ENCODE peak calls at places on chromosome 3, in seven cellular contexts. One of them, this sample, is unnamed.

GRCh38 chr3:186361612-186362408 is at the start of gene DGKG:
- DNase-seq in A549: peak; percentile 8
- DNase-seq in ovary: peak; percentile 24
- DNase-seq in SK-N-SH: peak; percentile 90
- DNase-seq in upper lobe of left lung: peak; percentile 93
- DNase-seq in stomach: peak; percentile 58
- DNase-seq in GM12878: no peak
- DNase-seq in this sample: no peak

GRCh38 chr3:192921793-192922192 is 4.1 kb upstream of the MB21D2 start:
- DNase-seq in A549: no peak
- DNase-seq in ovary: no peak
- DNase-seq in SK-N-SH: no peak
- DNase-seq in upper lobe of left lung: no peak
- DNase-seq in stomach: no peak
- DNase-seq in GM12878: no peak
- DNase-seq in this sample: no peak

GRCh38 chr3:113249111-113249510 is 37.8 kb downstream of the BOC start:
- DNase-seq in A549: peak; percentile 8
- DNase-seq in ovary: no peak
- DNase-seq in SK-N-SH: peak; percentile 60
- DNase-seq in upper lobe of left lung: no peak
- DNase-seq in stomach: no peak
- DNase-seq in GM12878: no peak
- DNase-seq in this sample: no peak

GRCh38 chr3:120459196-120459595 is 8.4 kb upstream of the FSTL1 start:
- DNase-seq in A549: no peak
- DNase-seq in ovary: no peak
- DNase-seq in SK-N-SH: no peak
- DNase-seq in upper lobe of left lung: no peak
- DNase-seq in stomach: no peak
- DNase-seq in GM12878: no peak
- DNase-seq in this sample: no peak

GRCh38 chr3:67790043-67790442 is 135.6 kb upstream of the SUCLG2 start:
- DNase-seq in A549: peak; percentile 49
- DNase-seq in ovary: no peak
- DNase-seq in SK-N-SH: peak; percentile 56
- DNase-seq in upper lobe of left lung: no peak
- DNase-seq in stomach: peak; percentile 52
- DNase-seq in GM12878: peak; percentile 27
- DNase-seq in this sample: no peak

GRCh38 chr3:61493339-61493738 is 68.0 kb upstream of the PTPRG start:
- DNase-seq in A549: no peak
- DNase-seq in ovary: no peak
- DNase-seq in SK-N-SH: no peak
- DNase-seq in upper lobe of left lung: no peak
- DNase-seq in stomach: no peak
- DNase-seq in GM12878: no peak
- DNase-seq in this sample: no peak

GRCh38 chr3:14411988-14412387 is 9.6 kb downstream of the SLC6A6 start:
- DNase-seq in A549: peak; percentile 59
- DNase-seq in ovary: no peak
- DNase-seq in SK-N-SH: no peak
- DNase-seq in upper lobe of left lung: no peak
- DNase-seq in stomach: no peak
- DNase-seq in GM12878: no peak
- DNase-seq in this sample: no peak

GRCh38 chr3:42117175-42118008 is 26.2 kb downstream of the TRAK1 start:
- DNase-seq in A549: peak; percentile 29
- DNase-seq in ovary: peak; percentile 43
- DNase-seq in SK-N-SH: peak; percentile 39
- DNase-seq in upper lobe of left lung: peak; percentile 38
- DNase-seq in stomach: peak; percentile 68
- DNase-seq in GM12878: no peak
- DNase-seq in this sample: no peak

GRCh38 chr3:78255403-78255802 is 1215.5 kb downstream of the ROBO2 start:
- DNase-seq in A549: no peak
- DNase-seq in ovary: no peak
- DNase-seq in SK-N-SH: peak; percentile 40
- DNase-seq in upper lobe of left lung: no peak
- DNase-seq in stomach: no peak
- DNase-seq in GM12878: no peak
- DNase-seq in this sample: no peak

GRCh38 chr3:71120012-71120411 is 463.5 kb downstream of the FOXP1 start:
- DNase-seq in A549: peak; percentile 53
- DNase-seq in ovary: no peak
- DNase-seq in SK-N-SH: no peak
- DNase-seq in upper lobe of left lung: no peak
- DNase-seq in stomach: no peak
- DNase-seq in GM12878: no peak
- DNase-seq in this sample: no peak

GRCh38 chr3:150254199-150254786 is 153.8 kb upstream of the TSC22D2 start:
- DNase-seq in A549: no peak
- DNase-seq in ovary: no peak
- DNase-seq in SK-N-SH: no peak
- DNase-seq in upper lobe of left lung: no peak
- DNase-seq in stomach: no peak
- DNase-seq in GM12878: no peak
- DNase-seq in this sample: no peak

GRCh38 chr3:28575100-28575747 is 226.6 kb upstream of the AZI2 start:
- DNase-seq in A549: no peak
- DNase-seq in ovary: peak; percentile 20
- DNase-seq in SK-N-SH: peak; percentile 77
- DNase-seq in upper lobe of left lung: peak; percentile 84
- DNase-seq in stomach: peak; percentile 26
- DNase-seq in GM12878: no peak
- DNase-seq in this sample: no peak

GRCh38 chr3:53130179-53131135 is at the start of gene RFT1:
- DNase-seq in A549: peak; percentile 94
- DNase-seq in ovary: peak; percentile 98
- DNase-seq in SK-N-SH: peak; percentile 90
- DNase-seq in upper lobe of left lung: peak; percentile 96
- DNase-seq in stomach: peak; percentile 100
- DNase-seq in GM12878: peak; percentile 73
- DNase-seq in this sample: peak; percentile 100
- TF ChIP-seq EP300 in A549: no peak
- TF ChIP-seq EP300 in ovary: peak; percentile 24
- TF ChIP-seq EP300 in SK-N-SH: no peak
- TF ChIP-seq EP300 in upper lobe of left lung: no peak
- TF ChIP-seq EP300 in stomach: no peak
- TF ChIP-seq EP300 in GM12878: no peak
- TF ChIP-seq EP300 in this sample: no peak

GRCh38 chr3:171428321-171428787 is 31.9 kb downstream of the TNIK start:
- DNase-seq in A549: no peak
- DNase-seq in ovary: no peak
- DNase-seq in SK-N-SH: no peak
- DNase-seq in upper lobe of left lung: no peak
- DNase-seq in stomach: no peak
- DNase-seq in GM12878: no peak
- DNase-seq in this sample: no peak
- TF ChIP-seq EP300 in A549: no peak
- TF ChIP-seq EP300 in ovary: no peak
- TF ChIP-seq EP300 in SK-N-SH: no peak
- TF ChIP-seq EP300 in upper lobe of left lung: no peak
- TF ChIP-seq EP300 in stomach: no peak
- TF ChIP-seq EP300 in GM12878: no peak
- TF ChIP-seq EP300 in this sample: no peak

GRCh38 chr3:136804164-136804563 is 14.8 kb upstream of the SLC35G2 start:
- DNase-seq in A549: no peak
- DNase-seq in ovary: no peak
- DNase-seq in SK-N-SH: no peak
- DNase-seq in upper lobe of left lung: no peak
- DNase-seq in stomach: no peak
- DNase-seq in GM12878: no peak
- DNase-seq in this sample: no peak

GRCh38 chr3:136804813-136805212 is 14.1 kb upstream of the SLC35G2 start:
- DNase-seq in A549: no peak
- DNase-seq in ovary: no peak
- DNase-seq in SK-N-SH: no peak
- DNase-seq in upper lobe of left lung: no peak
- DNase-seq in stomach: no peak
- DNase-seq in GM12878: no peak
- DNase-seq in this sample: no peak

GRCh38 chr3:136805795-136806194 is 13.1 kb upstream of the SLC35G2 start:
- DNase-seq in A549: no peak
- DNase-seq in ovary: no peak
- DNase-seq in SK-N-SH: no peak
- DNase-seq in upper lobe of left lung: no peak
- DNase-seq in stomach: no peak
- DNase-seq in GM12878: no peak
- DNase-seq in this sample: no peak

DNA sequence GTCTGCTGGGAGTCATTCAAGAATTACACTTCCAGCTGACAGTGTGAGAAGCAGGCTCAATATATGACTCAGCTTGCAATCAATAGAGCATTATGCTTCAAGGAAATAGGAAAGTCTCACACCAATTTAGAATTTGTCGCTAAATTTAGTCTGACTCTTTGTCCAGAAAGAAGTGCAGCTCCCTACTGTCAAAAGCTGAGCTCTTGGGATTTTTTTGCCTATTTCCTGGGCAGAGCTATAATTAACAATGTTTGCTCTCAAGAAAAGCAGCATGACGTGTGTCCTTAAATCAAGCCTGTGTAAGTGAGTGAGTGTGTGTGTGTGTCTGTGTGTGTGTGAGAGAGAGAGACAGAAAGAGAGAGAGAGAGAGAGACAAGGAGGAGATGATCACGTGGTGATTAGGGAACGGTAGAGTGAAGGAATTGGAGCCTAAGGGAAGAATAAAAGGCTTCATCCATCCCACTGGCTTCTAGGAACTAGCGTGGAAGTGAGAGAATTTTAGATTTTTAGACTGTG is 16.4 kb upstream of the SLC35G2 start:
- DNase-seq in A549: no peak
- DNase-seq in ovary: no peak
- DNase-seq in SK-N-SH: no peak
- DNase-seq in upper lobe of left lung: no peak
- DNase-seq in stomach: no peak
- DNase-seq in GM12878: no peak
- DNase-seq in this sample: no peak
- TF ChIP-seq EP300 in A549: no peak
- TF ChIP-seq EP300 in ovary: no peak
- TF ChIP-seq EP300 in SK-N-SH: no peak
- TF ChIP-seq EP300 in upper lobe of left lung: no peak
- TF ChIP-seq EP300 in stomach: no peak
- TF ChIP-seq EP300 in GM12878: no peak
- TF ChIP-seq EP300 in this sample: no peak

DNA sequence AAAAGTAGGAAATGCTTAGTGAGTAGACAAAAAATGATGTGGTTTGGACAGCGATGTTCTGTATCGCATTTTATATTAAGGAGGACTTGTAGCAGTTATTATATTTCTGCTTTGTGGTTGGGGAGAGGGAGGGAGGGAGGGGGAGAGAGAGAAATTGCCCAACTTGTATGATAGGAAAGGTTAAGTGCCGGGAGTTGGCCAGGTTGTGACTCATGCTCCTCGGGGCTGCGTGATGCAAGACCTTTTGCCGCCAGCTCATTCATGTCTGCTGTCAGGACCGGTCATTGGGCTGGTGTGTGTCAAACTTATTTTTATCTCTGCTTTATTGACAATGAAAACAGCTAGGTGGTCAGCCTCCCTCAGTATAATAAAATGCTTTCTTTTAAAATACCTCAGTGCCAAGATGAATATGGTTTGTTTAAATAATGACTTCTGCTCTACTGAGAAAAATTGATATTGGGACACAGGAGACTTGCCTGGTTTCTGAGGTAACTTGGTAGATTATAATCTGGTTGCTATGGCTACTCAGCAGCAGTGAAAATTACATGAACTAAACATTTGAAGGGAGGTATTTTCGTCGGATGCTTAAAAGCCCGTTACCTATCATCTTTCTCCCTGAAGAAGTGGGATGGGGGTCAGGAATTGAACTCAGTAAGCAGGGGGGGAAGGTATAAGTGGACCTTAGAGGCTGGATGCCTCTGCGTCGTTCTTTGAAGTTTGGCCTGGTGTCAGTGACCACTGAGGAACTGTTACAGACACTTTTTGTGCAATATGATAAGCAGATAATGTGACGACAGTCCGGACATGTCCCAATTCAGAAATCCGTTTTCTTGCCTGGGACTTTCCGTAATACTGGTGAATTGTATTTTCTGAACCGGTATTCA is 90.7 kb downstream of the FNDC3B start:
- DNase-seq in A549: peak; percentile 97
- DNase-seq in ovary: peak; percentile 86
- DNase-seq in SK-N-SH: peak; percentile 65
- DNase-seq in upper lobe of left lung: peak; percentile 8
- DNase-seq in stomach: peak; percentile 85
- DNase-seq in GM12878: no peak
- DNase-seq in this sample: peak; percentile 97
- TF ChIP-seq EP300 in A549: peak; percentile 90
- TF ChIP-seq EP300 in ovary: peak; percentile 87
- TF ChIP-seq EP300 in SK-N-SH: peak; percentile 96
- TF ChIP-seq EP300 in upper lobe of left lung: peak; percentile 56
- TF ChIP-seq EP300 in stomach: peak; percentile 56
- TF ChIP-seq EP300 in GM12878: no peak
- TF ChIP-seq EP300 in this sample: no peak

GRCh38 chr3:101573449-101574387 is at the start of gene PCNP:
- DNase-seq in A549: peak; percentile 99
- DNase-seq in ovary: peak; percentile 98
- DNase-seq in SK-N-SH: peak; percentile 92
- DNase-seq in upper lobe of left lung: peak; percentile 96
- DNase-seq in stomach: peak; percentile 98
- DNase-seq in GM12878: peak; percentile 94
- DNase-seq in this sample: peak; percentile 99
- TF ChIP-seq EP300 in A549: no peak
- TF ChIP-seq EP300 in ovary: no peak
- TF ChIP-seq EP300 in SK-N-SH: no peak
- TF ChIP-seq EP300 in upper lobe of left lung: no peak
- TF ChIP-seq EP300 in stomach: peak; percentile 9
- TF ChIP-seq EP300 in GM12878: no peak
- TF ChIP-seq EP300 in this sample: no peak

GRCh38 chr3:9161811-9162210 is 87.6 kb downstream of the SRGAP3 start:
- DNase-seq in A549: no peak
- DNase-seq in ovary: no peak
- DNase-seq in SK-N-SH: no peak
- DNase-seq in upper lobe of left lung: no peak
- DNase-seq in stomach: no peak
- DNase-seq in GM12878: no peak
- DNase-seq in this sample: no peak
- TF ChIP-seq EP300 in A549: no peak
- TF ChIP-seq EP300 in ovary: no peak
- TF ChIP-seq EP300 in SK-N-SH: no peak
- TF ChIP-seq EP300 in upper lobe of left lung: no peak
- TF ChIP-seq EP300 in stomach: no peak
- TF ChIP-seq EP300 in GM12878: no peak
- TF ChIP-seq EP300 in this sample: no peak

GRCh38 chr3:63207066-63207590 is 71.0 kb upstream of the SYNPR start:
- DNase-seq in A549: no peak
- DNase-seq in ovary: no peak
- DNase-seq in SK-N-SH: no peak
- DNase-seq in upper lobe of left lung: no peak
- DNase-seq in stomach: no peak
- DNase-seq in GM12878: no peak
- DNase-seq in this sample: no peak
- TF ChIP-seq EP300 in A549: no peak
- TF ChIP-seq EP300 in ovary: no peak
- TF ChIP-seq EP300 in SK-N-SH: no peak
- TF ChIP-seq EP300 in upper lobe of left lung: no peak
- TF ChIP-seq EP300 in stomach: no peak
- TF ChIP-seq EP300 in GM12878: no peak
- TF ChIP-seq EP300 in this sample: no peak

DNA sequence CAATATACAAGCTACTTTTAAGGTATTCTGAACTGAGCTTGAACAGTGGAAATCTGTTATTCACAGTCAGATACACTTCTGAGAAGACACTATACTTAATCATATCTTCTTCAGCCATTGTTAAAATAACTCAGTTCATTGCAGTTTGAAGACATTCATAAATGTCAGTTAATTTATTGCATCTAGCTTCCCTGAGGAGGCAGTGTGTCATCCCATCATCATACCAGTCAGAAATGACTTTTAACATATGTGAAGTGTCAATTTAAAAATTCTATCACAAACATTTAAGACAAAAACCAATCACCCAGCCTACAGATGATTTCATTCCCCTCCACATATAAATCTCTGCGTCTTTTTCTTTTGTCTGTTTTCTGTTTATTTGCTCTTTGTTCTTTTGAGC is 7.5 kb downstream of the TMEM207 start:
- DNase-seq in A549: no peak
- DNase-seq in ovary: no peak
- DNase-seq in SK-N-SH: no peak
- DNase-seq in upper lobe of left lung: no peak
- DNase-seq in stomach: no peak
- DNase-seq in GM12878: no peak
- DNase-seq in this sample: no peak
- TF ChIP-seq EP300 in A549: no peak
- TF ChIP-seq EP300 in ovary: no peak
- TF ChIP-seq EP300 in SK-N-SH: no peak
- TF ChIP-seq EP300 in upper lobe of left lung: no peak
- TF ChIP-seq EP300 in stomach: no peak
- TF ChIP-seq EP300 in GM12878: no peak
- TF ChIP-seq EP300 in this sample: no peak

This sample was measured in esophagus muscularis mucosa.